ENCODE peak calls at places on chromosomes 1 and 21, in eight cellular contexts. K is stimulated activated CD4-positive, alpha-beta T cell treated with anti-CD3 and anti-CD28 coated beads, Interleukin-12 subunit alpha, Interleukin-12 subunit beta, amount 100 ng/mL, for 48 hours; Z is B cell; D is NT2/D1; R is AML-193; X is KG1; U is coronary artery; P is DMS 273 treated with DMSO at 0.1 percent for 48 hours. T is an unnamed sample.

GRCh38 chr1:201741763-201742342 is 87.1 kb upstream of the IPO9 start:
- DNase-seq in K (no peak), R (no peak), Z (no peak), X (no peak), D (no peak), U (no peak), P (no peak), T (no peak)

GRCh38 chr1:30733520-30733919 is 10.1 kb upstream of the MATN1 start:
- DNase-seq in Z (no peak), P (no peak), X (no peak), U (no peak), K (no peak), D (no peak), R (no peak), T (no peak)

GRCh38 chr1:247445775-247446364 is 12.0 kb downstream of the OR2B11 start:
- DNase-seq in Z (no peak), X (no peak), K (no peak), U (peak; percentile 63), D (no peak), R (no peak), P (no peak), T (no peak)

GRCh38 chr1:24416666-24417391 is 1.2 kb downstream of the NIPAL3 start:
- DNase-seq in U (no peak), K (no peak), Z (peak; percentile 69), X (no peak), P (no peak), D (no peak), R (peak; percentile 9), T (no peak)

GRCh38 chr1:76463838-76464237 is 389.3 kb downstream of the ST6GALNAC3 start:
- DNase-seq in P (no peak), D (no peak), K (no peak), U (no peak), R (no peak), Z (no peak), X (no peak), T (no peak)

GRCh38 chr21:35565204-35565611 is 495.1 kb downstream of the SETD4 start:
- DNase-seq in R (no peak), Z (no peak), U (no peak), X (no peak), P (no peak), D (peak; percentile 27), K (no peak), T (no peak)

GRCh38 chr21:40176732-40177131 is 309.5 kb downstream of the PCP4 start:
- DNase-seq in K (no peak), R (no peak), P (no peak), D (no peak), U (no peak), X (no peak), Z (no peak), T (no peak)

GRCh38 chr1:41704189-41704588 is 214.5 kb downstream of the HIVEP3 start:
- DNase-seq in P (peak; percentile 37), K (no peak), X (no peak), R (no peak), D (no peak), Z (no peak), U (no peak), T (no peak)

GRCh38 chr21:43983860-43984420 is 28.2 kb upstream of the TRAPPC10 start:
- DNase-seq in R (no peak), X (no peak), Z (no peak), D (no peak), P (no peak), U (no peak), K (no peak), T (no peak)

GRCh38 chr1:248844526-248844925 is 6.5 kb downstream of the ZNF672 start:
- DNase-seq in D (no peak), U (no peak), P (no peak), K (no peak), R (no peak), X (no peak), Z (no peak), T (peak; percentile 81)

GRCh38 chr1:162892916-162893714 is 32.1 kb upstream of the CCDC190 start:
- DNase-seq in X (no peak), R (peak; percentile 84), Z (no peak), D (no peak), U (no peak), K (no peak), P (no peak), T (no peak)

GRCh38 chr1:230112131-230112701 is 45.2 kb downstream of the GALNT2 start:
- DNase-seq in R (no peak), P (no peak), Z (peak; percentile 60), K (no peak), U (no peak), X (no peak), D (no peak), T (no peak)

GRCh38 chr1:109529895-109530456 is 9.7 kb upstream of the GPR61 start:
- DNase-seq in Z (no peak), K (no peak), X (no peak), P (peak; percentile 91), U (peak; percentile 62), D (no peak), R (no peak), T (peak; percentile 83)